ENCODE peak calls at places on chromosomes 3 and 15, in seven cellular contexts. V is endothelial cell of umbilical vein, I is IMR-90, F is lower leg skin, G is prostate gland, C is gastrocnemius medialis, M is Peyer's patch. Q is an unnamed sample.

GRCh38 chr15:49428392-49429095 is 5.5 kb downstream of the FGF7 start:
- DNase-seq in M (no peak), V (no peak), C (no peak), F (peak; percentile 37), G (no peak), I (peak; percentile 64), Q (peak; percentile 41)

GRCh38 chr3:114586119-114586518 is 292.3 kb downstream of the TIGIT start:
- DNase-seq in V (no peak), I (no peak), M (no peak), G (no peak), F (no peak), C (no peak), Q (no peak)

GRCh38 chr3:77885381-77885780 is 845.5 kb downstream of the ROBO2 start:
- DNase-seq in V (no peak), M (no peak), C (no peak), F (no peak), G (no peak), I (no peak), Q (no peak)

GRCh38 chr3:140529558-140529957 is 148.3 kb upstream of the TRIM42 start:
- DNase-seq in M (no peak), C (no peak), I (no peak), G (no peak), V (no peak), F (no peak), Q (no peak)

GRCh38 chr15:64478863-64479262 is 18.5 kb downstream of the ZNF609 start:
- DNase-seq in M (no peak), I (peak; percentile 63), C (no peak), F (no peak), V (no peak), G (no peak), Q (no peak)

GRCh38 chr3:189975376-189975990 is 145.2 kb downstream of the P3H2 start:
- DNase-seq in V (no peak), M (no peak), F (no peak), C (no peak), I (peak; percentile 31), G (no peak), Q (no peak)

GRCh38 chr3:45223889-45224730 is 2.0 kb downstream of the TMEM158 start:
- DNase-seq in G (no peak), M (no peak), C (no peak), I (peak; percentile 69), F (no peak), V (no peak), Q (no peak)

GRCh38 chr3:106428565-106428994 is 559.8 kb upstream of the CBLB start:
- DNase-seq in G (no peak), M (no peak), C (peak; percentile 13), F (peak; percentile 66), I (peak; percentile 100), V (peak; percentile 18), Q (no peak)

GRCh38 chr15:25501828-25502446 is 63.1 kb upstream of the UBE3A start:
- DNase-seq in I (peak; percentile 41), G (no peak), F (no peak), V (peak; percentile 32), M (no peak), C (no peak), Q (no peak)

GRCh38 chr3:90033242-90033641 is 925.8 kb downstream of the EPHA3 start:
- DNase-seq in V (no peak), G (no peak), C (no peak), I (no peak), M (no peak), F (no peak), Q (no peak)

GRCh38 chr3:38370149-38370548 is 23.6 kb downstream of the XYLB start:
- DNase-seq in G (no peak), M (no peak), V (no peak), F (no peak), I (no peak), C (no peak), Q (no peak)

GRCh38 chr15:46848704-46849103 is 868.6 kb upstream of the SEMA6D start:
- DNase-seq in M (no peak), F (no peak), C (no peak), I (peak; percentile 19), V (no peak), G (no peak), Q (no peak)

GRCh38 chr3:23648965-23649328 is 156.8 kb upstream of the UBE2E1 start:
- DNase-seq in V (peak; percentile 43), I (peak; percentile 9), G (no peak), M (peak; percentile 69), C (no peak), F (no peak), Q (no peak)

GRCh38 chr3:58572013-58572633 is 5.1 kb downstream of the FAM107A start:
- DNase-seq in I (no peak), M (no peak), V (no peak), G (no peak), F (no peak), C (no peak), Q (no peak)

GRCh38 chr3:52819936-52820335 is 10.5 kb downstream of the ITIH4 start:
- DNase-seq in M (no peak), C (no peak), V (no peak), F (no peak), I (no peak), G (no peak), Q (no peak)

GRCh38 chr3:77348244-77348855 is 308.5 kb downstream of the ROBO2 start:
- DNase-seq in I (peak; percentile 6), F (no peak), C (no peak), V (peak; percentile 9), G (no peak), M (no peak), Q (no peak)

GRCh38 chr15:33737687-33738606 is 230.3 kb upstream of the CHRM5 start:
- DNase-seq in G (peak; percentile 25), I (peak; percentile 23), F (peak; percentile 33), C (no peak), M (no peak), V (peak; percentile 49), Q (no peak)

GRCh38 chr3:14369675-14370669 is 32.4 kb upstream of the SLC6A6 start:
- DNase-seq in M (peak; percentile 80), F (no peak), C (peak; percentile 64), G (peak; percentile 24), V (no peak), I (no peak), Q (peak; percentile 50)

GRCh38 chr15:89217031-89217430 is 4.3 kb downstream of the RLBP1 start:
- DNase-seq in V (no peak), G (no peak), M (no peak), F (no peak), I (no peak), C (no peak), Q (no peak)

DNA sequence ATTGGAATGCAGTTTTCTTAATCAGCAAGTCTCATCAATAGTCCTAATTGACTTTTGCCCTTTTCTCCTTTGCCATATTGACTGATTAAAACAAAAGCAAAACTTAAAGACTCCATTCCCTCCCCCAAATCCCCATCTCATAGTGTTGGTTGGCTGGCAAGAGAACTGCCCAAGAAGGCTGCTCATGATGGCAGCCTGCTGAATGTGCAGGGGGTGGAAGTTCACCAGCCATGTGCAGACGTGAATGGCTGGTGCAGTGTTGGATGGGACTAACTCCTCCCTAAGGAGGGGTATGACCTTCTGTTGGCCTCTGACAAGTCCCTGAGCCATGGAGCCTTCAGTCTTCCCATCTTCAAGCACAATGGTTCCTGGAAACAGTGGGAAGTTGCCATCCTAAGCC is 7.0 kb downstream of the SMAD3 start:
- DNase-seq in V (no peak), F (no peak), C (no peak), G (no peak), M (no peak), I (peak; percentile 33), Q (no peak)
- TF ChIP-seq POLR2A in V (no peak), F (no peak), C (no peak), G (no peak), M (no peak), I (peak; percentile 8), Q (no peak)

GRCh38 chr15:43487271-43487895 is 5.6 kb downstream of the TP53BP1 start:
- DNase-seq in M (no peak), G (no peak), I (peak; percentile 55), F (no peak), C (no peak), V (no peak), Q (no peak)

GRCh38 chr15:43488790-43489585 is 4.0 kb downstream of the TP53BP1 start:
- DNase-seq in G (no peak), C (no peak), M (no peak), V (peak; percentile 25), F (no peak), I (peak; percentile 25), Q (no peak)

GRCh38 chr15:43493687-43494472 is 924 bp upstream of the TP53BP1 start:
- DNase-seq in F (no peak), I (no peak), G (no peak), M (no peak), V (no peak), C (no peak), Q (no peak)

GRCh38 chr15:43492266-43492665 is 690 bp downstream of the TP53BP1 start:
- DNase-seq in I (no peak), G (no peak), C (no peak), F (no peak), V (peak; percentile 27), M (no peak), Q (no peak)

DNA sequence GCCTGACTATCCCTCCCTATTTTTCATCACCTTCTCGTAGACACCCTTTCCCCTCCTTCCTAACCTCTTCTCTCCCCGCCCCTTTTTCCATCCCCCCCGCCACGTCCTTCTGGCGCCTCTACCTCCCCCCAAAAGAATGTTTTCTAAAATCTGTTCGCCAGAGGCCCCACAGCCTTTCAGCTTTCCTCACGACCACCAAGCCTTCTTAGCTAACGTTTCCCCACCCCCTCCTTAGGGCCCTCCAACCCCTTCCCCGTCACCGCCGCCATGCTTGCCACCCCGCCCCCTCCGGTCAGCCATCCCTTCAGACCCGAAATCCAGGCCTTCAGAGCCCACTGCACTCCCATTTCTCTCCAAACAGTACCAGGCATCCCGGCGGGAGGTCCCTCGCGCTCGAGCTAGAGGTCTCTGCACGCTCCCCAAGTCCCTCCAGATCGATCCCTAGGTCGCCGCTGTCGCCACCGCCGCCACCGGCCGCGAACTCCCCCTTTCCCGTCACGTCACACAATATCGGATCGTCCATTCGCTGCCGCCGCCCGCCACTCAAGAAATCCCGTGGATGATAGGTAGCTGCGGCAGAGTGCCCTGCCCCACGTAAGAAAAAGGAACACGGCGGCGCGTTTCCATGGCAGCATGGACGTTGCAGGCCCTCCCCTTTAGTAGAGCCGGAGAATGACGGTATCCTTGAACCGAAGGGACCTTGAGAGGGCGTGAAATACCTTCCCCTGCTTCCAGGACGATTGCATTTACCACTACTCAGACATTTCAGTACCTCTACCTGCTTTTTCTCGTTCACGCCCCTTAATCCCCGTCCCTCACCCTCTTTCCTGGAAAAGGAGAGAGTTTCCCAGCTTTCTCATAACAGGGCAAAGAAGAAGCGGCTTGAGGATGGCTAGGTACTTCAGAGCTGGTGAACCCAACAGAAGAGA is at the start of gene TP53BP1:
- DNase-seq in G (peak; percentile 96), V (peak; percentile 95), C (peak; percentile 96), F (peak; percentile 95), I (peak; percentile 94), M (peak; percentile 96), Q (peak; percentile 97)
- TF ChIP-seq POLR2A in G (peak; percentile 48), V (peak; percentile 40), C (no peak), F (no peak), I (peak; percentile 39), M (no peak), Q (no peak)

GRCh38 chr3:139343895-139344856 is at the start of gene MRPS22:
- DNase-seq in M (peak; percentile 84), V (peak; percentile 94), G (peak; percentile 83), C (peak; percentile 74), F (peak; percentile 82), I (peak; percentile 91), Q (peak; percentile 88)
- TF ChIP-seq POLR2A in M (peak; percentile 11), V (peak; percentile 63), G (peak; percentile 76), C (no peak), F (no peak), I (peak; percentile 76), Q (peak; percentile 56)

GRCh38 chr15:92878593-92879053 is 21.5 kb upstream of the CHD2 start:
- DNase-seq in V (no peak), G (no peak), M (no peak), F (no peak), C (no peak), I (no peak), Q (no peak)
- TF ChIP-seq POLR2A in V (no peak), G (no peak), M (no peak), F (no peak), C (no peak), I (no peak), Q (no peak)

Q was measured in right lobe of liver.